ENCODE peak calls at places on chromosomes 3 and 15, in six cellular contexts. V is lower lobe of right lung; J is H9; R is CD4-positive, alpha-beta T cell; K is endothelial cell of umbilical vein; L is foreskin keratinocyte. M is an unnamed sample. For H3K27me3, the result is how much of the 10 kb centered on the place peaks cover.

GRCh38 chr3:64651791-64652241 is 36.0 kb downstream of the ADAMTS9 start:
- DNase-seq in V (no peak), J (no peak), R (no peak), K (peak), L (no peak), M (no peak)

GRCh38 chr15:55775316-55775715 is 32.4 kb upstream of the PRTG start:
- DNase-seq in V (no peak), J (peak), R (no peak), K (no peak), L (peak), M (peak)

GRCh38 chr15:97961067-97961954 is 808 bp downstream of the ARRDC4 start:
- DNase-seq in V (peak), J (peak), R (peak), K (no peak), L (peak), M (no peak)

GRCh38 chr3:159139326-159139725 is 337.5 kb downstream of the MFSD1 start:
- DNase-seq in V (no peak), J (no peak), R (no peak), K (no peak), L (no peak), M (no peak)

GRCh38 chr3:1571736-1572135 is 478.9 kb downstream of the CNTN6 start:
- DNase-seq in V (no peak), J (no peak), R (no peak), K (no peak), L (no peak), M (no peak)

GRCh38 chr3:10189557-10190374 is 25.0 kb downstream of the IRAK2 start:
- DNase-seq in V (peak), J (no peak), R (peak), K (peak), L (peak), M (peak)

GRCh38 chr3:72338942-72339749 is 509.1 kb downstream of the SHQ1 start:
- DNase-seq in V (no peak), J (no peak), R (no peak), K (peak), L (peak), M (peak)

GRCh38 chr3:27639271-27639670 is 82.9 kb downstream of the EOMES start:
- DNase-seq in V (no peak), J (no peak), R (no peak), K (no peak), L (no peak), M (no peak)

GRCh38 chr3:11807651-11808050 is 39.0 kb downstream of the TAMM41 start:
- DNase-seq in V (no peak), J (no peak), R (no peak), K (no peak), L (no peak), M (no peak)

GRCh38 chr3:145522893-145523651 is 637.9 kb downstream of the PLOD2 start:
- DNase-seq in V (no peak), J (no peak), R (no peak), K (no peak), L (no peak), M (no peak)

GRCh38 chr15:89122532-89123525 is 34.6 kb downstream of the ABHD2 start:
- DNase-seq in V (no peak), J (no peak), R (no peak), K (peak), L (peak), M (peak)

GRCh38 chr15:45790325-45790943 is 155.6 kb downstream of the SQOR start:
- DNase-seq in V (no peak), J (peak), R (no peak), K (peak), L (no peak), M (peak)

DNA sequence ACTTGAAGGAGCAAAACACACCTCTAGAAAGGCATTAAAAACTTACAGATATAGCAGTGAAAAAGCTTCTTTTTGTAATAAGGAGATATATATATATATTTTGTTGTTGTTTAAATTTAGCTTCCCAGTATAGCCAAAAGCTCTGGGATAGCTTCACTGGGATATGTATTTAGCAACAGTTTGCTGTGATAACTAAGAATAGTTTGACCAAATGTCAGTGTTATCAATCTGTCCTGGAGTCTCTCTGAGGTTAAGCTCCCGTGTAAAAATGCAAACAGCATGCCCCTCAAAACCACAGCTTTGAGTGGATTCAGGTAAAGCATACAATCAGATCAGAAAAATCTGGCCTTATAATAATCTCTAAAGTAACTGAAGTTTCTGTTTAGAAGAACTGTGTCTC is 2.9 kb downstream of the CADPS start:
- DNase-seq in V (no peak), J (no peak), R (no peak), K (no peak), L (no peak), M (no peak)
- TF ChIP-seq CTCF in V (no peak), J (no peak), R (no peak), K (no peak), L (no peak), M (no peak)

DNA sequence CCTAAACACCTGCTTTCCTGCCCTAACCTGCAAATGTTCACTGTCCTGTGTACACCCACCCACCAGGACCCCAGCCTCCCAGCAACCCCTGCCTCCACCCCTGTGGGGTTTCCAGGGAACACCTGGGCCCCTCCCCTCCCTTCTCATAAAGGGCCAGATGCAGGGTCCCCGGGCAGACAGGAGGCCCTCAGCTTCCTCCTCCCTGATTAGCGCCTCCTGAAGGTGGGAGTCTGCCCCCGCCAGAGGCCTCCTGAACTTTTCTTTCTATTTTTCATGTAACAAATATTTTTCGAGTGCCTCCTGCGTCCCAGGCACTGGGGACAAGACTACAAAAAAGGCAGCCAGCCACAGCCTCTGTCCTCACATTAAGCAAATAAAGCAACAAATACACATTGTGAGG is 135.4 kb upstream of the LINGO1 start:
- DNase-seq in V (no peak), J (peak), R (no peak), K (no peak), L (no peak), M (no peak)
- H3K27me3 ChIP-seq in V (under half), J (under half), R (under half), K (under half), L (under half), M (under half)

DNA sequence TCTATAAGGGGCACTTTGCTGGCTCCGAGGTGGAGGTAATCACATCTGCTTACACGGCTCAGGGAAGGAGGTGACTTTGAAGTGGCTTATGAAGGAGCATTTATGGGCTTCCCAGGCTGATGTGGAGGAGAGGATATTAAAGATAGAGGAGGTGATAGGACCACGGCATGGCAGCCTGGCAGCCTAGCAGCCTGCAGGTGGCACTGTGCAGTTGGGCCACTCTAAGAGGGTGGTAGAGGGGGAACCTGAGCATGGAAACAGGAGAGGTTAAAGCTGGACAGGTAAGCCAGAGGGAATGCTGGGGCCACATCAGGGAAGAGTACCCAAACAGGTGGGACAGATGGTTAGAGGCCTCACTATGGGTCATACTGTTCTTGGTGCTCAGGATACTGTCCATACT is 375.0 kb downstream of the WDR72 start:
- DNase-seq in V (no peak), J (peak), R (no peak), K (no peak), L (no peak), M (no peak)
- TF ChIP-seq CTCF in V (no peak), J (peak), R (no peak), K (no peak), L (no peak), M (no peak)

DNA sequence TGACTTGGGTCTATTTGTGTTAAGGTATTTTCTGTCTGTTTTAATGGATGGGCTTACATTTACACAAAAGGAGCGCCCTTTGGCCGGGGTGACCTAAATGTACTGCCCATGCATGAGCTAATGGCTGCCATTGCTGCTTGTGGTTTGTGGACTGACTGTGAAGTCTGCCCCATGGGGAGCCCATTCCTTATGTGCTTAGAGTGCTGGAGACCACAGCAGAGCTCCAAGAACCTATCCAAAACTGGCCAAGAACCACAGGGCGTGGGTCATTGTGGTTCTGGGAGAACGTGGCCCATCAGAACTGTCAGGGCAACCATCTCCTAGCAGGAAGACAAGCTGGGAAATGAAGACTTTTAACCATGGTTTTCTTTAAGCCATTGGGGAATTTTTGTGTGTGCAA is 105.3 kb downstream of the CHDH start:
- DNase-seq in V (no peak), J (no peak), R (no peak), K (no peak), L (no peak), M (no peak)
- H3K27me3 ChIP-seq in V (under half), J (under half), R (under half), K (under half), L (under half), M (under half)

DNA sequence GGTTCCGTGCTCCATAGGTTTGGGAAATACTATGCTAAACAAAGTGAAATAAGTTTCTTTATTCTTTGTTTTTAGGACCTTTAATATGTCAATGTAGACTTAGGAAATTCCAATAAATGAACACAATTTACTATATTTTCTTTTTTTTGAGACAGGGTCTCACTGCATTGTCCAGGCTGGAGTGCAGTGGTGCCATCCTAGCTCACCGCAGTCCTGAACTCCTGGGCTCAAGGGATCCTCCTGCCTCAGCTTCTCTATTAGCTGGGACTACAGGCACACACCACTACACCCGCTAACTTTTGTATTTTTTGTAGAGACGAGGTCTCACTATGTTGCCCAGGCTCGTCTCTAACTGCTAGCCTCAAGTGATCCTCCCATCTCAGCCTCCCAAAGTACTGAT is 12.4 kb upstream of the HOMER2 start:
- DNase-seq in V (no peak), J (no peak), R (no peak), K (no peak), L (no peak), M (no peak)
- TF ChIP-seq CTCF in V (no peak), J (no peak), R (no peak), K (no peak), L (no peak), M (no peak)

GRCh38 chr3:105170423-105170822 is 196.3 kb upstream of the ALCAM start:
- DNase-seq in V (no peak), J (no peak), R (no peak), K (no peak), L (no peak), M (no peak)
- H3K27me3 ChIP-seq in V (under half), J (under half), R (under half), K (under half), L (under half), M (under half)

M was measured in bronchial epithelial cell.